ENCODE peak calls at places on chromosomes 12 and 14, in six cellular contexts. F is heart left ventricle, N is heart right ventricle, B is left ventricle myocardium inferior, M is left lung, S is SK-N-SH. D is an unnamed sample. For H3K9me3, the result is how much of the 10 kb centered on the place peaks cover.

GRCh38 chr12:50579757-50580267 is 75.0 kb downstream of the DIP2B start:
- DNase-seq in F (no peak), N (no peak), B (no peak), M (no peak), S (no peak), D (no peak)

GRCh38 chr14:94366146-94366887 is 22.1 kb downstream of the SERPINA1 start:
- DNase-seq in F (no peak), N (no peak), B (no peak), M (no peak), S (no peak), D (no peak)

GRCh38 chr14:68814376-68815287 is 21.8 kb upstream of the ZFP36L1 start:
- DNase-seq in F (peak), N (no peak), B (no peak), M (no peak), S (peak), D (peak)

GRCh38 chr14:83342590-83342989 is 1808.9 kb upstream of the SEL1L start:
- DNase-seq in F (peak), N (peak), B (peak), M (peak), S (no peak), D (no peak)

GRCh38 chr12:89235189-89235993 is 116.9 kb downstream of the DUSP6 start:
- DNase-seq in F (no peak), N (no peak), B (no peak), M (no peak), S (no peak), D (no peak)

GRCh38 chr14:96511667-96512066 is 9.5 kb downstream of the PAPOLA start:
- DNase-seq in F (no peak), N (no peak), B (no peak), M (no peak), S (no peak), D (no peak)

GRCh38 chr12:116532986-116533342 is 26.2 kb upstream of the MAP1LC3B2 start:
- DNase-seq in F (no peak), N (no peak), B (no peak), M (no peak), S (no peak), D (no peak)

GRCh38 chr12:131045705-131046460 is 92.2 kb downstream of the ADGRD1 start:
- DNase-seq in F (no peak), N (no peak), B (no peak), M (peak), S (no peak), D (no peak)

GRCh38 chr14:57058319-57058718 is 210.4 kb downstream of the EXOC5 start:
- DNase-seq in F (no peak), N (no peak), B (no peak), M (no peak), S (no peak), D (no peak)

GRCh38 chr12:104698871-104699270 is 242.1 kb downstream of the CHST11 start:
- DNase-seq in F (no peak), N (no peak), B (no peak), M (no peak), S (no peak), D (no peak)

GRCh38 chr12:71061451-71061850 is 96.3 kb downstream of the TSPAN8 start:
- DNase-seq in F (no peak), N (no peak), B (no peak), M (no peak), S (no peak), D (no peak)

GRCh38 chr12:115771601-115772000 is 505.9 kb downstream of the MED13L start:
- DNase-seq in F (no peak), N (no peak), B (no peak), M (no peak), S (no peak), D (no peak)

GRCh38 chr14:68792830-68793733 is at the start of gene ZFP36L1:
- DNase-seq in F (peak), N (peak), B (peak), M (peak), S (peak), D (peak)

GRCh38 chr14:80344208-80344607 is 132.9 kb upstream of the DIO2 start:
- DNase-seq in F (no peak), N (no peak), B (no peak), M (no peak), S (no peak), D (no peak)

GRCh38 chr14:53807580-53807979 is 149.0 kb downstream of the BMP4 start:
- DNase-seq in F (peak), N (peak), B (peak), M (no peak), S (no peak), D (no peak)

GRCh38 chr14:100708349-100709217 is 18.1 kb upstream of the DLK1 start:
- DNase-seq in F (peak), N (peak), B (peak), M (peak), S (no peak), D (no peak)

GRCh38 chr12:27427824-27428223 is 18.7 kb upstream of the SMCO2 start:
- DNase-seq in F (no peak), N (no peak), B (no peak), M (no peak), S (no peak), D (no peak)

GRCh38 chr14:47012533-47012932 is 361.0 kb upstream of the RPL10L start:
- DNase-seq in F (no peak), N (no peak), B (no peak), M (no peak), S (no peak), D (no peak)

GRCh38 chr14:47009615-47010014 is 358.0 kb upstream of the RPL10L start:
- DNase-seq in F (no peak), N (no peak), B (no peak), M (no peak), S (no peak), D (no peak)

GRCh38 chr14:47008732-47009131 is 357.2 kb upstream of the RPL10L start:
- DNase-seq in F (no peak), N (no peak), B (no peak), M (no peak), S (no peak), D (no peak)
- H3K9me3 ChIP-seq in F (under half), N (under half), B (under half), M (under half), S (under half), D (under half)

GRCh38 chr14:104290058-104290667 is 151.8 kb downstream of the KIF26A start:
- DNase-seq in F (peak), N (no peak), B (peak), M (peak), S (peak), D (no peak)
- H3K9me3 ChIP-seq in F (under half), N (under half), B (under half), M (under half), S (under half), D (under half)

GRCh38 chr14:55314449-55314848 is 43.2 kb downstream of the FBXO34 start:
- DNase-seq in F (no peak), N (no peak), B (no peak), M (no peak), S (no peak), D (no peak)
- H3K9me3 ChIP-seq in F (under half), N (under half), B (under half), M (under half), S (under half), D (under half)

GRCh38 chr12:47636908-47637780 is 68.7 kb downstream of the RPAP3 start:
- DNase-seq in F (no peak), N (peak), B (peak), M (no peak), S (no peak), D (peak)
- H3K9me3 ChIP-seq in F (under half), N (under half), B (under half), M (under half), S (under half), D (under half)